ENCODE peak calls at places on chromosomes 2 and 18, in seven cellular contexts. R is Calu3, Q is psoas muscle, S is fibroblast of pulmonary artery, A is fibroblast of lung, G is GM10248, W is AG04450. C is an unnamed sample.

GRCh38 chr2:200798519-200798918 is 13.2 kb upstream of the BZW1 start:
- DNase-seq in R (no peak), Q (no peak), S (no peak), A (no peak), G (no peak), W (no peak), C (no peak)

GRCh38 chr2:191665286-191665685 is 12.7 kb upstream of the NABP1 start:
- DNase-seq in R (no peak), Q (no peak), S (peak; percentile 89), A (no peak), G (no peak), W (no peak), C (peak; percentile 59)

GRCh38 chr2:21256006-21256405 is 132.2 kb downstream of the TDRD15 start:
- DNase-seq in R (peak; percentile 51), Q (no peak), S (peak; percentile 42), A (no peak), G (peak; percentile 26), W (no peak), C (peak; percentile 55)

GRCh38 chr2:118059919-118060478 is 28.3 kb upstream of the INSIG2 start:
- DNase-seq in R (no peak), Q (no peak), S (peak; percentile 55), A (peak; percentile 44), G (no peak), W (peak; percentile 34), C (peak; percentile 96)

GRCh38 chr18:8116346-8117007 is 492.8 kb upstream of the RAB12 start:
- DNase-seq in R (peak; percentile 44), Q (peak; percentile 15), S (peak; percentile 40), A (peak; percentile 59), G (no peak), W (no peak), C (peak; percentile 25)

GRCh38 chr2:99659874-99660273 is 170.1 kb upstream of the REV1 start:
- DNase-seq in R (no peak), Q (peak; percentile 46), S (no peak), A (peak; percentile 73), G (no peak), W (no peak), C (peak; percentile 68)

GRCh38 chr2:242011516-242011915 is 142.0 kb downstream of the RTP5 start:
- DNase-seq in R (no peak), Q (no peak), S (no peak), A (no peak), G (no peak), W (no peak), C (no peak)

GRCh38 chr2:33363599-33364300 is 112.7 kb upstream of the RASGRP3 start:
- DNase-seq in R (no peak), Q (no peak), S (peak; percentile 78), A (peak; percentile 14), G (no peak), W (no peak), C (no peak)

GRCh38 chr2:218448934-218449333 is 30.0 kb downstream of the VIL1 start:
- DNase-seq in R (peak; percentile 38), Q (no peak), S (peak; percentile 8), A (peak; percentile 14), G (no peak), W (peak; percentile 6), C (no peak)

GRCh38 chr2:64979744-64980143 is 9.5 kb upstream of the SLC1A4 start:
- DNase-seq in R (no peak), Q (no peak), S (no peak), A (no peak), G (no peak), W (no peak), C (no peak)

GRCh38 chr2:176704282-176704773 is 435.1 kb downstream of the MTX2 start:
- DNase-seq in R (no peak), Q (no peak), S (no peak), A (no peak), G (no peak), W (no peak), C (no peak)

GRCh38 chr2:218821605-218822211 is 9.9 kb downstream of the PRKAG3 start:
- DNase-seq in R (no peak), Q (no peak), S (no peak), A (no peak), G (no peak), W (no peak), C (no peak)

GRCh38 chr2:222298311-222299150 is at the start of gene PAX3:
- DNase-seq in R (no peak), Q (peak; percentile 64), S (no peak), A (no peak), G (no peak), W (no peak), C (peak; percentile 93)

GRCh38 chr18:46419391-46420141 is 237.5 kb downstream of the LOXHD1 start:
- DNase-seq in R (no peak), Q (no peak), S (no peak), A (no peak), G (no peak), W (no peak), C (no peak)

GRCh38 chr2:113015655-113016054 is 10.4 kb downstream of the IL36A start:
- DNase-seq in R (no peak), Q (no peak), S (no peak), A (no peak), G (no peak), W (no peak), C (no peak)

GRCh38 chr2:181836583-181836982 is 54.9 kb upstream of the ITPRID2 start:
- DNase-seq in R (no peak), Q (no peak), S (no peak), A (no peak), G (no peak), W (no peak), C (no peak)

GRCh38 chr2:227939271-227940027 is 68.0 kb downstream of the DAW1 start:
- DNase-seq in R (peak; percentile 45), Q (no peak), S (peak; percentile 68), A (peak; percentile 56), G (peak; percentile 26), W (no peak), C (peak; percentile 41)
- TF ChIP-seq CTCF in R (peak; percentile 59), Q (no peak), S (peak; percentile 68), A (peak; percentile 15), G (peak; percentile 20), W (peak; percentile 49), C (peak; percentile 61)

DNA sequence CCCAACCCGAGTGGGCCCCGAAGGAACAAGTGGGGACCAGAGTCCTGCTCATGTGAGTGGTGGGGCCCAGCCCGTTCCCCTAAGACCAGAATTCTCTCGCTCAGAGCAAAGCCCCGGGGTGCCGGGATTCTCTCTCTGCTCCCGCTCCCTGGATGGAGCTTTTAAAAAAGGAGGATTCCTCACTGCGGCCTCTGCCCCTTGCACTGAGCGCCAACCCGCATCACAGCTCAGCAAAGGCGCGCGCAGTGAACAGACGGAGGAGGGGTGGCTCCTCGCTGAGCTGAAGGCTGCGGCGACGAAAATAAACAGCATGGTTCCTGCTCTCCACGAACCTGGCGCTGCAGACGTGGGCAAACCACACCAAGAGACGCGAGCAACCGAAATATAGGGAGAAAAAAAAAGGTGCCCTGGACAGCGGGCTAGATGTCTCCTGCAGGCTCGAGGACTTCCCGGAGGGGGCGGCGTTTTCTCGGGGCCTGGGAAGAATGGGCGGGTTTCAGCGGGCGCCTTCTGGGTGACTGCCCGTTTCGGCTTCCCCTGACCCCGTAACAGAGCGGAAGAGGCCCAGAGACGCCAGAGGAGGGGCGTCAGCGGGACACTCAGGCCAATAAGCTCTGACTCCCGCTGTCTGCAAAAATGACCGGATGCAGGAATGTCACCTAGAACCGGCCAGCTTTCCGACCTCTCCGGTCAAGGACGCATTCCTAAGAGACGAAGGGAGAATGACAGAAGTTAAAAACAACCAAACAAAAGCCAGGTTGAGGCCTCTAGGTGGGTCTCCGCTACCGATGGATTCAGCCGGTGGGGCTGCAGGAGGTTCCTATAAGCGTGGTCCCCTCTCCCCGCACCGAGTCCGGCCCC is 819 bp upstream of the KLF11 start:
- DNase-seq in R (no peak), Q (peak; percentile 88), S (peak; percentile 81), A (peak; percentile 87), G (no peak), W (no peak), C (peak; percentile 44)
- TF ChIP-seq CTCF in R (no peak), Q (no peak), S (no peak), A (no peak), G (no peak), W (no peak), C (no peak)

GRCh38 chr2:85797959-85798358 is 44.2 kb downstream of the ATOH8 start:
- DNase-seq in R (no peak), Q (no peak), S (peak; percentile 72), A (peak; percentile 70), G (no peak), W (no peak), C (peak; percentile 46)
- TF ChIP-seq CTCF in R (no peak), Q (peak; percentile 46), S (peak; percentile 72), A (peak; percentile 56), G (no peak), W (peak; percentile 61), C (peak; percentile 56)

GRCh38 chr2:234951386-234952269 is at the start of gene SH3BP4:
- DNase-seq in R (peak; percentile 87), Q (peak; percentile 82), S (peak; percentile 75), A (peak; percentile 81), G (no peak), W (no peak), C (peak; percentile 81)
- TF ChIP-seq CTCF in R (no peak), Q (no peak), S (no peak), A (no peak), G (no peak), W (no peak), C (no peak)